ENCODE peak calls at places on chromosomes 12 and 14, in eight cellular contexts. One of them, this sample, is unnamed.

GRCh38 chr12:77323778-77324415 is 258.5 kb upstream of the E2F7 start:
- DNase-seq in cardiac muscle cell: no peak
- DNase-seq in GM12865: peak
- DNase-seq in astrocyte of the spinal cord: no peak
- DNase-seq in omental fat pad: no peak
- DNase-seq in HCT116: no peak
- DNase-seq in coronary artery: no peak
- DNase-seq in breast epithelium: no peak
- DNase-seq in this sample: no peak

GRCh38 chr14:42110167-42110566 is 503.5 kb downstream of the LRFN5 start:
- DNase-seq in cardiac muscle cell: peak
- DNase-seq in GM12865: peak
- DNase-seq in astrocyte of the spinal cord: peak
- DNase-seq in omental fat pad: no peak
- DNase-seq in HCT116: no peak
- DNase-seq in coronary artery: no peak
- DNase-seq in breast epithelium: no peak
- DNase-seq in this sample: no peak

GRCh38 chr12:70686907-70687306 is 49.7 kb upstream of the PTPRB start:
- DNase-seq in cardiac muscle cell: no peak
- DNase-seq in GM12865: no peak
- DNase-seq in astrocyte of the spinal cord: no peak
- DNase-seq in omental fat pad: no peak
- DNase-seq in HCT116: no peak
- DNase-seq in coronary artery: no peak
- DNase-seq in breast epithelium: no peak
- DNase-seq in this sample: no peak

GRCh38 chr12:64186789-64187188 is 35.3 kb downstream of the KICS2 start:
- DNase-seq in cardiac muscle cell: no peak
- DNase-seq in GM12865: peak
- DNase-seq in astrocyte of the spinal cord: no peak
- DNase-seq in omental fat pad: no peak
- DNase-seq in HCT116: no peak
- DNase-seq in coronary artery: no peak
- DNase-seq in breast epithelium: no peak
- DNase-seq in this sample: no peak

GRCh38 chr14:68718033-68718725 is 74.7 kb downstream of the ZFP36L1 start:
- DNase-seq in cardiac muscle cell: no peak
- DNase-seq in GM12865: peak
- DNase-seq in astrocyte of the spinal cord: no peak
- DNase-seq in omental fat pad: no peak
- DNase-seq in HCT116: peak
- DNase-seq in coronary artery: no peak
- DNase-seq in breast epithelium: no peak
- DNase-seq in this sample: no peak

GRCh38 chr12:6699989-6700645 is 498 bp downstream of the PIANP start:
- DNase-seq in cardiac muscle cell: peak
- DNase-seq in GM12865: no peak
- DNase-seq in astrocyte of the spinal cord: no peak
- DNase-seq in omental fat pad: no peak
- DNase-seq in HCT116: no peak
- DNase-seq in coronary artery: no peak
- DNase-seq in breast epithelium: no peak
- DNase-seq in this sample: peak

GRCh38 chr12:53190108-53190729 is 9.5 kb upstream of the CSAD start:
- DNase-seq in cardiac muscle cell: peak
- DNase-seq in GM12865: peak
- DNase-seq in astrocyte of the spinal cord: peak
- DNase-seq in omental fat pad: peak
- DNase-seq in HCT116: peak
- DNase-seq in coronary artery: peak
- DNase-seq in breast epithelium: peak
- DNase-seq in this sample: peak

GRCh38 chr14:53491256-53491905 is 338.3 kb upstream of the DDHD1 start:
- DNase-seq in cardiac muscle cell: no peak
- DNase-seq in GM12865: no peak
- DNase-seq in astrocyte of the spinal cord: peak
- DNase-seq in omental fat pad: no peak
- DNase-seq in HCT116: no peak
- DNase-seq in coronary artery: no peak
- DNase-seq in breast epithelium: no peak
- DNase-seq in this sample: no peak

GRCh38 chr14:105180598-105181528 is at the start of gene NUDT14:
- DNase-seq in cardiac muscle cell: peak
- DNase-seq in GM12865: peak
- DNase-seq in astrocyte of the spinal cord: no peak
- DNase-seq in omental fat pad: no peak
- DNase-seq in HCT116: peak
- DNase-seq in coronary artery: no peak
- DNase-seq in breast epithelium: peak
- DNase-seq in this sample: peak

GRCh38 chr12:119949145-119949544 is 39.9 kb upstream of the BICDL1 start:
- DNase-seq in cardiac muscle cell: no peak
- DNase-seq in GM12865: no peak
- DNase-seq in astrocyte of the spinal cord: no peak
- DNase-seq in omental fat pad: no peak
- DNase-seq in HCT116: no peak
- DNase-seq in coronary artery: no peak
- DNase-seq in breast epithelium: no peak
- DNase-seq in this sample: no peak

GRCh38 chr12:60421741-60422140 is 825.9 kb downstream of the SLC16A7 start:
- DNase-seq in cardiac muscle cell: no peak
- DNase-seq in GM12865: no peak
- DNase-seq in astrocyte of the spinal cord: no peak
- DNase-seq in omental fat pad: no peak
- DNase-seq in HCT116: no peak
- DNase-seq in coronary artery: no peak
- DNase-seq in breast epithelium: no peak
- DNase-seq in this sample: no peak

GRCh38 chr14:31770271-31770670 is 209.1 kb downstream of the NUBPL start:
- DNase-seq in cardiac muscle cell: no peak
- DNase-seq in GM12865: no peak
- DNase-seq in astrocyte of the spinal cord: no peak
- DNase-seq in omental fat pad: no peak
- DNase-seq in HCT116: no peak
- DNase-seq in coronary artery: no peak
- DNase-seq in breast epithelium: no peak
- DNase-seq in this sample: no peak

GRCh38 chr14:40463886-40464285 is 1031.7 kb upstream of the FBXO33 start:
- DNase-seq in cardiac muscle cell: no peak
- DNase-seq in GM12865: no peak
- DNase-seq in astrocyte of the spinal cord: no peak
- DNase-seq in omental fat pad: no peak
- DNase-seq in HCT116: no peak
- DNase-seq in coronary artery: no peak
- DNase-seq in breast epithelium: no peak
- DNase-seq in this sample: no peak

GRCh38 chr12:106195638-106196037 is 52.2 kb downstream of the CKAP4 start:
- DNase-seq in cardiac muscle cell: peak
- DNase-seq in GM12865: no peak
- DNase-seq in astrocyte of the spinal cord: peak
- DNase-seq in omental fat pad: no peak
- DNase-seq in HCT116: no peak
- DNase-seq in coronary artery: peak
- DNase-seq in breast epithelium: peak
- DNase-seq in this sample: no peak

GRCh38 chr14:34826661-34827060 is 48.5 kb downstream of the BAZ1A start:
- DNase-seq in cardiac muscle cell: no peak
- DNase-seq in GM12865: no peak
- DNase-seq in astrocyte of the spinal cord: peak
- DNase-seq in omental fat pad: no peak
- DNase-seq in HCT116: no peak
- DNase-seq in coronary artery: no peak
- DNase-seq in breast epithelium: no peak
- DNase-seq in this sample: no peak

GRCh38 chr12:90331262-90331661 is 622.6 kb upstream of the ATP2B1 start:
- DNase-seq in cardiac muscle cell: no peak
- DNase-seq in GM12865: no peak
- DNase-seq in astrocyte of the spinal cord: peak
- DNase-seq in omental fat pad: no peak
- DNase-seq in HCT116: no peak
- DNase-seq in coronary artery: no peak
- DNase-seq in breast epithelium: no peak
- DNase-seq in this sample: no peak

GRCh38 chr14:64971890-64972785 is at the start of gene RAB15:
- DNase-seq in cardiac muscle cell: peak
- DNase-seq in GM12865: peak
- DNase-seq in astrocyte of the spinal cord: no peak
- DNase-seq in omental fat pad: no peak
- DNase-seq in HCT116: no peak
- DNase-seq in coronary artery: peak
- DNase-seq in breast epithelium: peak
- DNase-seq in this sample: peak

GRCh38 chr12:29066061-29066588 is 83.0 kb upstream of the FAR2 start:
- DNase-seq in cardiac muscle cell: no peak
- DNase-seq in GM12865: peak
- DNase-seq in astrocyte of the spinal cord: peak
- DNase-seq in omental fat pad: no peak
- DNase-seq in HCT116: peak
- DNase-seq in coronary artery: no peak
- DNase-seq in breast epithelium: no peak
- DNase-seq in this sample: no peak

GRCh38 chr12:51033457-51034089 is 7.4 kb upstream of the SLC11A2 start:
- DNase-seq in cardiac muscle cell: no peak
- DNase-seq in GM12865: no peak
- DNase-seq in astrocyte of the spinal cord: no peak
- DNase-seq in omental fat pad: no peak
- DNase-seq in HCT116: no peak
- DNase-seq in coronary artery: no peak
- DNase-seq in breast epithelium: no peak
- DNase-seq in this sample: no peak

GRCh38 chr12:93669452-93669851 is 7.7 kb upstream of the CRADD start:
- DNase-seq in cardiac muscle cell: no peak
- DNase-seq in GM12865: no peak
- DNase-seq in astrocyte of the spinal cord: no peak
- DNase-seq in omental fat pad: no peak
- DNase-seq in HCT116: no peak
- DNase-seq in coronary artery: no peak
- DNase-seq in breast epithelium: no peak
- DNase-seq in this sample: no peak

GRCh38 chr12:101327547-101327946 is 47.6 kb downstream of the UTP20 start:
- DNase-seq in cardiac muscle cell: no peak
- DNase-seq in GM12865: no peak
- DNase-seq in astrocyte of the spinal cord: no peak
- DNase-seq in omental fat pad: no peak
- DNase-seq in HCT116: no peak
- DNase-seq in coronary artery: no peak
- DNase-seq in breast epithelium: no peak
- DNase-seq in this sample: no peak

GRCh38 chr12:2057041-2057792 is 4.4 kb downstream of the CACNA1C start:
- DNase-seq in cardiac muscle cell: peak
- DNase-seq in GM12865: peak
- DNase-seq in astrocyte of the spinal cord: peak
- DNase-seq in omental fat pad: no peak
- DNase-seq in HCT116: peak
- DNase-seq in coronary artery: no peak
- DNase-seq in breast epithelium: no peak
- DNase-seq in this sample: peak

GRCh38 chr14:90628825-90629224 is 187.4 kb downstream of the TTC7B start:
- DNase-seq in cardiac muscle cell: no peak
- DNase-seq in GM12865: no peak
- DNase-seq in astrocyte of the spinal cord: no peak
- DNase-seq in omental fat pad: no peak
- DNase-seq in HCT116: no peak
- DNase-seq in coronary artery: no peak
- DNase-seq in breast epithelium: no peak
- DNase-seq in this sample: no peak

GRCh38 chr14:85527458-85527857 is 2.5 kb upstream of the FLRT2 start:
- DNase-seq in cardiac muscle cell: no peak
- DNase-seq in GM12865: no peak
- DNase-seq in astrocyte of the spinal cord: peak
- DNase-seq in omental fat pad: no peak
- DNase-seq in HCT116: no peak
- DNase-seq in coronary artery: no peak
- DNase-seq in breast epithelium: no peak
- DNase-seq in this sample: no peak

GRCh38 chr12:19683178-19683927 is 244.1 kb downstream of the AEBP2 start:
- DNase-seq in cardiac muscle cell: no peak
- DNase-seq in GM12865: no peak
- DNase-seq in astrocyte of the spinal cord: peak
- DNase-seq in omental fat pad: no peak
- DNase-seq in HCT116: no peak
- DNase-seq in coronary artery: no peak
- DNase-seq in breast epithelium: no peak
- DNase-seq in this sample: no peak

GRCh38 chr14:96245710-96246534 is 10.1 kb upstream of the BDKRB1 start:
- DNase-seq in cardiac muscle cell: no peak
- DNase-seq in GM12865: no peak
- DNase-seq in astrocyte of the spinal cord: no peak
- DNase-seq in omental fat pad: no peak
- DNase-seq in HCT116: no peak
- DNase-seq in coronary artery: no peak
- DNase-seq in breast epithelium: no peak
- DNase-seq in this sample: no peak

GRCh38 chr14:49559979-49560768 is 26.0 kb downstream of the RPS29 start:
- DNase-seq in cardiac muscle cell: no peak
- DNase-seq in GM12865: no peak
- DNase-seq in astrocyte of the spinal cord: no peak
- DNase-seq in omental fat pad: no peak
- DNase-seq in HCT116: no peak
- DNase-seq in coronary artery: no peak
- DNase-seq in breast epithelium: no peak
- DNase-seq in this sample: no peak

GRCh38 chr14:20836668-20837338 is 34.2 kb upstream of the RNASE1 start:
- DNase-seq in cardiac muscle cell: peak
- DNase-seq in GM12865: no peak
- DNase-seq in astrocyte of the spinal cord: no peak
- DNase-seq in omental fat pad: no peak
- DNase-seq in HCT116: peak
- DNase-seq in coronary artery: no peak
- DNase-seq in breast epithelium: no peak
- DNase-seq in this sample: no peak
- TF ChIP-seq CTCF in cardiac muscle cell: peak
- TF ChIP-seq CTCF in GM12865: peak
- TF ChIP-seq CTCF in astrocyte of the spinal cord: peak
- TF ChIP-seq CTCF in omental fat pad: no peak
- TF ChIP-seq CTCF in HCT116: peak
- TF ChIP-seq CTCF in coronary artery: no peak
- TF ChIP-seq CTCF in breast epithelium: no peak
- TF ChIP-seq CTCF in this sample: peak

GRCh38 chr12:67220065-67220464 is 49.1 kb upstream of the CAND1 start:
- DNase-seq in cardiac muscle cell: no peak
- DNase-seq in GM12865: peak
- DNase-seq in astrocyte of the spinal cord: no peak
- DNase-seq in omental fat pad: no peak
- DNase-seq in HCT116: peak
- DNase-seq in coronary artery: no peak
- DNase-seq in breast epithelium: no peak
- DNase-seq in this sample: no peak
- TF ChIP-seq CTCF in cardiac muscle cell: peak
- TF ChIP-seq CTCF in GM12865: peak
- TF ChIP-seq CTCF in astrocyte of the spinal cord: peak
- TF ChIP-seq CTCF in omental fat pad: no peak
- TF ChIP-seq CTCF in HCT116: peak
- TF ChIP-seq CTCF in coronary artery: no peak
- TF ChIP-seq CTCF in breast epithelium: no peak
- TF ChIP-seq CTCF in this sample: no peak

GRCh38 chr12:124032265-124032886 is 59.4 kb downstream of the ZNF664 start:
- DNase-seq in cardiac muscle cell: peak
- DNase-seq in GM12865: peak
- DNase-seq in astrocyte of the spinal cord: peak
- DNase-seq in omental fat pad: no peak
- DNase-seq in HCT116: peak
- DNase-seq in coronary artery: no peak
- DNase-seq in breast epithelium: no peak
- DNase-seq in this sample: peak
- TF ChIP-seq CTCF in cardiac muscle cell: peak
- TF ChIP-seq CTCF in GM12865: peak
- TF ChIP-seq CTCF in astrocyte of the spinal cord: peak
- TF ChIP-seq CTCF in omental fat pad: no peak
- TF ChIP-seq CTCF in HCT116: peak
- TF ChIP-seq CTCF in coronary artery: peak
- TF ChIP-seq CTCF in breast epithelium: peak
- TF ChIP-seq CTCF in this sample: peak

GRCh38 chr12:15208140-15208539 is 13.1 kb downstream of the RERG start:
- DNase-seq in cardiac muscle cell: no peak
- DNase-seq in GM12865: no peak
- DNase-seq in astrocyte of the spinal cord: no peak
- DNase-seq in omental fat pad: no peak
- DNase-seq in HCT116: no peak
- DNase-seq in coronary artery: no peak
- DNase-seq in breast epithelium: no peak
- DNase-seq in this sample: no peak
- TF ChIP-seq CTCF in cardiac muscle cell: peak
- TF ChIP-seq CTCF in GM12865: no peak
- TF ChIP-seq CTCF in astrocyte of the spinal cord: peak
- TF ChIP-seq CTCF in omental fat pad: no peak
- TF ChIP-seq CTCF in HCT116: no peak
- TF ChIP-seq CTCF in coronary artery: no peak
- TF ChIP-seq CTCF in breast epithelium: no peak
- TF ChIP-seq CTCF in this sample: peak